ENCODE peak calls at places on chromosomes 16 and 17, in seven cellular contexts. T, Z, C, E, D, P and H are unnamed samples.

GRCh38 chr17:3532106-3532858 is 25.3 kb downstream of the TRPV3 start:
- DNase-seq in E (no peak), T (no peak), Z (no peak), P (no peak), C (no peak), D (no peak), H (no peak)

GRCh38 chr17:80104321-80104955 is 3.1 kb downstream of the GAA start:
- DNase-seq in D (no peak), Z (no peak), T (no peak), P (no peak), E (no peak), C (no peak), H (no peak)

GRCh38 chr17:4504188-4504587 is 5.5 kb downstream of the SPNS2 start:
- DNase-seq in Z (no peak), D (no peak), C (no peak), E (no peak), T (no peak), P (no peak), H (no peak)

GRCh38 chr16:86536621-86537020 is 18.4 kb downstream of the MTHFSD start:
- DNase-seq in E (no peak), T (no peak), P (no peak), D (no peak), Z (no peak), C (no peak), H (no peak)

GRCh38 chr17:6713130-6713917 is at the start of gene SLC13A5:
- DNase-seq in D (no peak), E (no peak), C (no peak), T (no peak), Z (no peak), P (peak), H (peak)

GRCh38 chr17:73586153-73586906 is 57.9 kb downstream of the SDK2 start:
- DNase-seq in Z (no peak), C (no peak), D (no peak), E (no peak), T (no peak), P (no peak), H (no peak)

GRCh38 chr16:72989203-72989991 is 58.5 kb downstream of the ZFHX3 start:
- DNase-seq in T (no peak), Z (no peak), P (no peak), D (no peak), E (no peak), C (peak), H (no peak)

GRCh38 chr16:70520612-70521297 is 2.6 kb downstream of the COG4 start:
- DNase-seq in T (no peak), P (no peak), C (peak), E (no peak), D (no peak), Z (no peak), H (peak)

GRCh38 chr17:2786176-2786881 is 9.9 kb upstream of the RAP1GAP2 start:
- DNase-seq in Z (peak), C (peak), T (peak), D (peak), E (peak), P (peak), H (peak)

GRCh38 chr17:39096435-39097158 is 54.8 kb downstream of the PLXDC1 start:
- DNase-seq in Z (no peak), E (no peak), D (peak), P (no peak), T (peak), C (no peak), H (peak)

GRCh38 chr17:57329380-57330214 is 73.3 kb downstream of the MSI2 start:
- DNase-seq in C (no peak), E (no peak), D (no peak), P (no peak), T (no peak), Z (no peak), H (no peak)

GRCh38 chr16:31880322-31880979 is 6.8 kb downstream of the ZNF267 start:
- DNase-seq in Z (no peak), E (no peak), P (no peak), T (no peak), D (peak), C (no peak), H (no peak)

GRCh38 chr17:69936996-69937395 is 138.0 kb upstream of the KCNJ16 start:
- DNase-seq in P (no peak), C (no peak), E (no peak), Z (no peak), T (no peak), D (no peak), H (no peak)

GRCh38 chr17:38464723-38465419 is 36.6 kb downstream of the ARHGAP23 start:
- DNase-seq in T (peak), C (peak), D (peak), P (peak), Z (no peak), E (no peak), H (no peak)

GRCh38 chr17:34740936-34741515 is 161.6 kb downstream of the TMEM132E start:
- DNase-seq in C (no peak), Z (no peak), E (no peak), D (no peak), P (no peak), T (no peak), H (no peak)